ENCODE peak calls at places on chromosomes 12 and 14, in four cellular contexts. S, F, I and B are unnamed samples.

GRCh38 chr12:50581226-50582184 is 76.7 kb downstream of the DIP2B start:
- DNase-seq in S (no peak), F (no peak), I (no peak), B (peak; percentile 54)

GRCh38 chr12:95335948-95336347 is 118.3 kb downstream of the VEZT start:
- DNase-seq in S (no peak), F (no peak), I (no peak), B (no peak)

GRCh38 chr12:110531741-110532333 is 29.7 kb downstream of the RAD9B start:
- DNase-seq in S (peak; percentile 46), F (no peak), I (no peak), B (no peak)

GRCh38 chr14:32986791-32987545 is 48.3 kb downstream of the NPAS3 start:
- DNase-seq in S (peak; percentile 14), F (no peak), I (no peak), B (no peak)

GRCh38 chr12:57765698-57766463 is 997 bp downstream of the CYP27B1 start:
- DNase-seq in S (no peak), F (peak; percentile 50), I (no peak), B (peak; percentile 15)

GRCh38 chr12:53049582-53050318 is at the start of gene TNS2:
- DNase-seq in S (no peak), F (peak; percentile 68), I (peak; percentile 60), B (no peak)

GRCh38 chr12:1680804-1681492 is 9.9 kb upstream of the ADIPOR2 start:
- DNase-seq in S (no peak), F (no peak), I (no peak), B (peak; percentile 36)

GRCh38 chr12:120932956-120933526 is 28.9 kb upstream of the SPPL3 start:
- DNase-seq in S (no peak), F (no peak), I (no peak), B (no peak)

GRCh38 chr12:12172106-12172511 is 94.7 kb downstream of the LRP6 start:
- DNase-seq in S (peak; percentile 37), F (no peak), I (no peak), B (peak; percentile 81)

GRCh38 chr12:50127546-50127945 is 15.5 kb downstream of the COX14 start:
- DNase-seq in S (no peak), F (no peak), I (no peak), B (no peak)

GRCh38 chr12:109696485-109697269 is 16.9 kb upstream of the FAM222A start:
- DNase-seq in S (no peak), F (no peak), I (no peak), B (peak; percentile 47)

GRCh38 chr14:32166029-32166428 is 35.8 kb upstream of the RNU6-7 start:
- DNase-seq in S (no peak), F (no peak), I (no peak), B (no peak)

GRCh38 chr12:124650912-124651311 is 83.5 kb upstream of the NCOR2 start:
- DNase-seq in S (no peak), F (no peak), I (no peak), B (no peak)

GRCh38 chr12:63103489-63104131 is 47.4 kb downstream of the AVPR1A start:
- DNase-seq in S (no peak), F (no peak), I (no peak), B (peak; percentile 46)

GRCh38 chr12:11652351-11653040 is 3.0 kb downstream of the ETV6 start:
- DNase-seq in S (no peak), F (no peak), I (no peak), B (peak; percentile 84)

GRCh38 chr14:105355049-105355575 is 40.6 kb downstream of the PACS2 start:
- DNase-seq in S (no peak), F (no peak), I (no peak), B (no peak)

GRCh38 chr14:104795468-104795780 is at the start of gene AKT1:
- DNase-seq in S (no peak), F (no peak), I (no peak), B (no peak)

GRCh38 chr12:65308601-65309071 is 30.2 kb downstream of the MSRB3 start:
- DNase-seq in S (peak; percentile 34), F (no peak), I (no peak), B (no peak)

GRCh38 chr12:93127107-93127560 is 198.0 kb upstream of the EEA1 start:
- DNase-seq in S (no peak), F (peak; percentile 34), I (no peak), B (no peak)

GRCh38 chr12:12181516-12181915 is 85.3 kb downstream of the LRP6 start:
- DNase-seq in S (no peak), F (no peak), I (no peak), B (no peak)

GRCh38 chr12:96220902-96221301 is 26.7 kb downstream of the ELK3 start:
- DNase-seq in S (no peak), F (no peak), I (no peak), B (no peak)

GRCh38 chr12:74317078-74317581 is 220.5 kb upstream of the ATXN7L3B start:
- DNase-seq in S (no peak), F (peak; percentile 23), I (peak; percentile 39), B (peak; percentile 81)

GRCh38 chr12:69254046-69254445 is 14.7 kb downstream of the CPSF6 start:
- DNase-seq in S (no peak), F (no peak), I (peak; percentile 19), B (peak; percentile 82)